ENCODE peak calls at places on chromosomes 5 and 9, in eight cellular contexts. One of them, this sample, is unnamed.

GRCh38 chr9:36961051-36961450 is 73.0 kb downstream of the PAX5 start:
- DNase-seq in AG04450: no peak
- DNase-seq in kidney glomerular epithelial cell: no peak
- DNase-seq in A172: no peak
- DNase-seq in AML-193: no peak
- DNase-seq in psoas muscle: no peak
- DNase-seq in activated CD8-positive, alpha-beta memory T cell treated with anti-CD3 and anti-CD28 coated beads, Interleukin-2, amount 50 U/mL, for 48 hours: peak
- DNase-seq in pulmonary artery endothelial cell: no peak
- DNase-seq in this sample: no peak

GRCh38 chr5:29231153-29231552 is 1962.3 kb upstream of the CDH6 start:
- DNase-seq in pulmonary artery endothelial cell: no peak
- DNase-seq in psoas muscle: no peak
- DNase-seq in AG04450: no peak
- DNase-seq in activated CD8-positive, alpha-beta memory T cell treated with anti-CD3 and anti-CD28 coated beads, Interleukin-2, amount 50 U/mL, for 48 hours: no peak
- DNase-seq in kidney glomerular epithelial cell: no peak
- DNase-seq in A172: no peak
- DNase-seq in AML-193: no peak
- DNase-seq in this sample: no peak

GRCh38 chr5:82176115-82176514 is 102.0 kb downstream of the RPS23 start:
- DNase-seq in AG04450: no peak
- DNase-seq in pulmonary artery endothelial cell: no peak
- DNase-seq in A172: no peak
- DNase-seq in kidney glomerular epithelial cell: no peak
- DNase-seq in AML-193: no peak
- DNase-seq in psoas muscle: no peak
- DNase-seq in activated CD8-positive, alpha-beta memory T cell treated with anti-CD3 and anti-CD28 coated beads, Interleukin-2, amount 50 U/mL, for 48 hours: no peak
- DNase-seq in this sample: no peak

GRCh38 chr9:98331536-98332259 is 76.2 kb upstream of the TBC1D2 start:
- DNase-seq in activated CD8-positive, alpha-beta memory T cell treated with anti-CD3 and anti-CD28 coated beads, Interleukin-2, amount 50 U/mL, for 48 hours: no peak
- DNase-seq in kidney glomerular epithelial cell: no peak
- DNase-seq in AG04450: no peak
- DNase-seq in pulmonary artery endothelial cell: no peak
- DNase-seq in psoas muscle: no peak
- DNase-seq in AML-193: no peak
- DNase-seq in A172: no peak
- DNase-seq in this sample: no peak

GRCh38 chr5:148988328-148988727 is 74.5 kb downstream of the SH3TC2 start:
- DNase-seq in pulmonary artery endothelial cell: no peak
- DNase-seq in kidney glomerular epithelial cell: no peak
- DNase-seq in AG04450: no peak
- DNase-seq in psoas muscle: peak
- DNase-seq in A172: no peak
- DNase-seq in AML-193: no peak
- DNase-seq in activated CD8-positive, alpha-beta memory T cell treated with anti-CD3 and anti-CD28 coated beads, Interleukin-2, amount 50 U/mL, for 48 hours: no peak
- DNase-seq in this sample: no peak

GRCh38 chr5:38401145-38401544 is 142.8 kb downstream of the EGFLAM start:
- DNase-seq in activated CD8-positive, alpha-beta memory T cell treated with anti-CD3 and anti-CD28 coated beads, Interleukin-2, amount 50 U/mL, for 48 hours: no peak
- DNase-seq in psoas muscle: no peak
- DNase-seq in AG04450: no peak
- DNase-seq in kidney glomerular epithelial cell: no peak
- DNase-seq in AML-193: no peak
- DNase-seq in A172: no peak
- DNase-seq in pulmonary artery endothelial cell: no peak
- DNase-seq in this sample: no peak

GRCh38 chr9:35645736-35646582 is 4.8 kb downstream of the SIT1 start:
- DNase-seq in AG04450: no peak
- DNase-seq in AML-193: no peak
- DNase-seq in psoas muscle: no peak
- DNase-seq in activated CD8-positive, alpha-beta memory T cell treated with anti-CD3 and anti-CD28 coated beads, Interleukin-2, amount 50 U/mL, for 48 hours: no peak
- DNase-seq in A172: no peak
- DNase-seq in pulmonary artery endothelial cell: no peak
- DNase-seq in kidney glomerular epithelial cell: peak
- DNase-seq in this sample: no peak

GRCh38 chr5:122581629-122582028 is 193.3 kb upstream of the SNX2 start:
- DNase-seq in A172: peak
- DNase-seq in activated CD8-positive, alpha-beta memory T cell treated with anti-CD3 and anti-CD28 coated beads, Interleukin-2, amount 50 U/mL, for 48 hours: no peak
- DNase-seq in kidney glomerular epithelial cell: no peak
- DNase-seq in AG04450: no peak
- DNase-seq in AML-193: no peak
- DNase-seq in psoas muscle: no peak
- DNase-seq in pulmonary artery endothelial cell: no peak
- DNase-seq in this sample: peak

GRCh38 chr9:93595861-93596365 is 19.5 kb downstream of the PHF2 start:
- DNase-seq in AG04450: no peak
- DNase-seq in psoas muscle: no peak
- DNase-seq in activated CD8-positive, alpha-beta memory T cell treated with anti-CD3 and anti-CD28 coated beads, Interleukin-2, amount 50 U/mL, for 48 hours: peak
- DNase-seq in pulmonary artery endothelial cell: no peak
- DNase-seq in kidney glomerular epithelial cell: no peak
- DNase-seq in A172: no peak
- DNase-seq in AML-193: no peak
- DNase-seq in this sample: no peak

GRCh38 chr5:90356612-90357011 is 52.9 kb downstream of the CETN3 start:
- DNase-seq in psoas muscle: no peak
- DNase-seq in A172: no peak
- DNase-seq in kidney glomerular epithelial cell: no peak
- DNase-seq in pulmonary artery endothelial cell: no peak
- DNase-seq in AML-193: no peak
- DNase-seq in activated CD8-positive, alpha-beta memory T cell treated with anti-CD3 and anti-CD28 coated beads, Interleukin-2, amount 50 U/mL, for 48 hours: no peak
- DNase-seq in AG04450: no peak
- DNase-seq in this sample: no peak

GRCh38 chr5:172299916-172300439 is 16.4 kb upstream of the UBTD2 start:
- DNase-seq in kidney glomerular epithelial cell: peak
- DNase-seq in pulmonary artery endothelial cell: no peak
- DNase-seq in activated CD8-positive, alpha-beta memory T cell treated with anti-CD3 and anti-CD28 coated beads, Interleukin-2, amount 50 U/mL, for 48 hours: no peak
- DNase-seq in psoas muscle: no peak
- DNase-seq in A172: peak
- DNase-seq in AG04450: no peak
- DNase-seq in AML-193: no peak
- DNase-seq in this sample: no peak

GRCh38 chr5:174731214-174732039 is 7.0 kb downstream of the MSX2 start:
- DNase-seq in AG04450: no peak
- DNase-seq in psoas muscle: no peak
- DNase-seq in pulmonary artery endothelial cell: no peak
- DNase-seq in A172: no peak
- DNase-seq in kidney glomerular epithelial cell: no peak
- DNase-seq in AML-193: no peak
- DNase-seq in activated CD8-positive, alpha-beta memory T cell treated with anti-CD3 and anti-CD28 coated beads, Interleukin-2, amount 50 U/mL, for 48 hours: no peak
- DNase-seq in this sample: no peak

GRCh38 chr9:89397471-89397870 is 79.2 kb downstream of the SECISBP2 start:
- DNase-seq in A172: no peak
- DNase-seq in AG04450: no peak
- DNase-seq in activated CD8-positive, alpha-beta memory T cell treated with anti-CD3 and anti-CD28 coated beads, Interleukin-2, amount 50 U/mL, for 48 hours: no peak
- DNase-seq in AML-193: no peak
- DNase-seq in kidney glomerular epithelial cell: no peak
- DNase-seq in pulmonary artery endothelial cell: no peak
- DNase-seq in psoas muscle: no peak
- DNase-seq in this sample: no peak

GRCh38 chr5:120160120-120160895 is 303.8 kb upstream of the PRR16 start:
- DNase-seq in activated CD8-positive, alpha-beta memory T cell treated with anti-CD3 and anti-CD28 coated beads, Interleukin-2, amount 50 U/mL, for 48 hours: no peak
- DNase-seq in psoas muscle: no peak
- DNase-seq in AML-193: no peak
- DNase-seq in kidney glomerular epithelial cell: no peak
- DNase-seq in A172: peak
- DNase-seq in AG04450: peak
- DNase-seq in pulmonary artery endothelial cell: no peak
- DNase-seq in this sample: no peak

GRCh38 chr5:2896371-2897275 is 145.1 kb upstream of the IRX2 start:
- DNase-seq in AML-193: no peak
- DNase-seq in A172: no peak
- DNase-seq in psoas muscle: no peak
- DNase-seq in pulmonary artery endothelial cell: no peak
- DNase-seq in kidney glomerular epithelial cell: no peak
- DNase-seq in activated CD8-positive, alpha-beta memory T cell treated with anti-CD3 and anti-CD28 coated beads, Interleukin-2, amount 50 U/mL, for 48 hours: no peak
- DNase-seq in AG04450: no peak
- DNase-seq in this sample: no peak

GRCh38 chr9:97954550-97954989 is 16.6 kb upstream of the HEMGN start:
- DNase-seq in activated CD8-positive, alpha-beta memory T cell treated with anti-CD3 and anti-CD28 coated beads, Interleukin-2, amount 50 U/mL, for 48 hours: peak
- DNase-seq in AG04450: no peak
- DNase-seq in A172: peak
- DNase-seq in pulmonary artery endothelial cell: no peak
- DNase-seq in psoas muscle: no peak
- DNase-seq in AML-193: peak
- DNase-seq in kidney glomerular epithelial cell: peak
- DNase-seq in this sample: peak

GRCh38 chr5:178118345-178118744 is 5.0 kb downstream of the N4BP3 start:
- DNase-seq in AML-193: no peak
- DNase-seq in A172: no peak
- DNase-seq in pulmonary artery endothelial cell: peak
- DNase-seq in psoas muscle: no peak
- DNase-seq in AG04450: no peak
- DNase-seq in activated CD8-positive, alpha-beta memory T cell treated with anti-CD3 and anti-CD28 coated beads, Interleukin-2, amount 50 U/mL, for 48 hours: no peak
- DNase-seq in kidney glomerular epithelial cell: no peak
- DNase-seq in this sample: no peak

GRCh38 chr5:77337716-77338115 is 127.2 kb downstream of the PDE8B start:
- DNase-seq in activated CD8-positive, alpha-beta memory T cell treated with anti-CD3 and anti-CD28 coated beads, Interleukin-2, amount 50 U/mL, for 48 hours: no peak
- DNase-seq in pulmonary artery endothelial cell: no peak
- DNase-seq in A172: no peak
- DNase-seq in kidney glomerular epithelial cell: no peak
- DNase-seq in AML-193: no peak
- DNase-seq in psoas muscle: no peak
- DNase-seq in AG04450: no peak
- DNase-seq in this sample: no peak

GRCh38 chr5:113047234-113047633 is 70.6 kb downstream of the DCP2 start:
- DNase-seq in psoas muscle: no peak
- DNase-seq in A172: peak
- DNase-seq in AML-193: no peak
- DNase-seq in AG04450: no peak
- DNase-seq in kidney glomerular epithelial cell: peak
- DNase-seq in pulmonary artery endothelial cell: no peak
- DNase-seq in activated CD8-positive, alpha-beta memory T cell treated with anti-CD3 and anti-CD28 coated beads, Interleukin-2, amount 50 U/mL, for 48 hours: no peak
- DNase-seq in this sample: peak

GRCh38 chr9:127417130-127418036 is 6.8 kb upstream of the ZNF79 start:
- DNase-seq in activated CD8-positive, alpha-beta memory T cell treated with anti-CD3 and anti-CD28 coated beads, Interleukin-2, amount 50 U/mL, for 48 hours: no peak
- DNase-seq in kidney glomerular epithelial cell: no peak
- DNase-seq in A172: peak
- DNase-seq in AG04450: no peak
- DNase-seq in AML-193: no peak
- DNase-seq in psoas muscle: no peak
- DNase-seq in pulmonary artery endothelial cell: no peak
- DNase-seq in this sample: no peak

GRCh38 chr5:139772392-139772791 is 23.2 kb upstream of the PSD2 start:
- DNase-seq in kidney glomerular epithelial cell: no peak
- DNase-seq in AG04450: no peak
- DNase-seq in A172: no peak
- DNase-seq in psoas muscle: no peak
- DNase-seq in pulmonary artery endothelial cell: no peak
- DNase-seq in AML-193: no peak
- DNase-seq in activated CD8-positive, alpha-beta memory T cell treated with anti-CD3 and anti-CD28 coated beads, Interleukin-2, amount 50 U/mL, for 48 hours: no peak
- DNase-seq in this sample: no peak

GRCh38 chr5:5314626-5315025 is 107.9 kb upstream of the ICE1 start:
- DNase-seq in pulmonary artery endothelial cell: no peak
- DNase-seq in A172: no peak
- DNase-seq in AML-193: no peak
- DNase-seq in AG04450: no peak
- DNase-seq in kidney glomerular epithelial cell: no peak
- DNase-seq in psoas muscle: no peak
- DNase-seq in activated CD8-positive, alpha-beta memory T cell treated with anti-CD3 and anti-CD28 coated beads, Interleukin-2, amount 50 U/mL, for 48 hours: no peak
- DNase-seq in this sample: no peak

GRCh38 chr5:169064093-169064492 is 236.8 kb downstream of the SLIT3 start:
- DNase-seq in psoas muscle: no peak
- DNase-seq in AML-193: no peak
- DNase-seq in AG04450: no peak
- DNase-seq in kidney glomerular epithelial cell: peak
- DNase-seq in pulmonary artery endothelial cell: no peak
- DNase-seq in A172: peak
- DNase-seq in activated CD8-positive, alpha-beta memory T cell treated with anti-CD3 and anti-CD28 coated beads, Interleukin-2, amount 50 U/mL, for 48 hours: no peak
- DNase-seq in this sample: no peak

This sample was measured in H54.